ENCODE peak calls at places on chromosomes 5 and 9, in eight cellular contexts. F, H, T, V, S, D, Z and O are unnamed samples.

GRCh38 chr5:149719666-149720065 is 10.4 kb upstream of the PPARGC1B start:
- DNase-seq in S (no peak), V (no peak), H (no peak), F (no peak), D (no peak), T (no peak), Z (peak), O (no peak)

GRCh38 chr9:105007143-105007542 is 79.2 kb upstream of the ABCA1 start:
- DNase-seq in H (peak), T (peak), F (peak), Z (no peak), S (peak), V (no peak), D (no peak), O (no peak)

GRCh38 chr5:91956738-91957137 is 573.6 kb upstream of the ARRDC3 start:
- DNase-seq in F (no peak), Z (peak), H (no peak), D (no peak), T (no peak), S (no peak), V (no peak), O (no peak)

GRCh38 chr5:179841621-179842020 is 17.0 kb downstream of the MRNIP start:
- DNase-seq in T (no peak), Z (no peak), V (no peak), H (no peak), D (no peak), S (no peak), F (no peak), O (no peak)

GRCh38 chr5:50766042-50766441 is 99.6 kb downstream of the PARP8 start:
- DNase-seq in T (no peak), F (no peak), V (no peak), S (no peak), Z (no peak), H (no peak), D (no peak), O (no peak)

GRCh38 chr9:137674307-137675305 is 55.8 kb downstream of the EHMT1 start:
- DNase-seq in S (no peak), Z (no peak), V (no peak), T (no peak), F (no peak), H (no peak), D (no peak), O (no peak)

GRCh38 chr9:93904649-93905472 is 50.3 kb downstream of the BARX1 start:
- DNase-seq in D (no peak), T (no peak), Z (no peak), V (no peak), F (no peak), H (no peak), S (no peak), O (no peak)

GRCh38 chr9:37053684-37054512 is 19.8 kb upstream of the PAX5 start:
- DNase-seq in T (no peak), S (no peak), F (no peak), D (no peak), Z (no peak), H (no peak), V (no peak), O (no peak)

GRCh38 chr5:96194597-96194996 is 232.9 kb upstream of the ELL2 start:
- DNase-seq in H (no peak), V (no peak), F (no peak), S (no peak), Z (no peak), D (no peak), T (no peak), O (no peak)

GRCh38 chr9:79685576-79685975 is 113.8 kb downstream of the TLE4 start:
- DNase-seq in S (peak), D (no peak), Z (no peak), V (no peak), H (no peak), T (no peak), F (no peak), O (no peak)

GRCh38 chr5:34843482-34843881 is 4.5 kb downstream of the TTC23L start:
- DNase-seq in T (no peak), S (peak), D (no peak), V (no peak), F (no peak), Z (no peak), H (no peak), O (no peak)

GRCh38 chr5:110957934-110958333 is 113.6 kb upstream of the TSLP start:
- DNase-seq in D (no peak), T (no peak), Z (no peak), V (no peak), S (peak), F (no peak), H (no peak), O (no peak)

GRCh38 chr5:78221964-78222451 is 72.5 kb downstream of the AP3B1 start:
- DNase-seq in T (no peak), H (no peak), F (no peak), D (no peak), S (peak), V (no peak), Z (no peak), O (no peak)

GRCh38 chr5:138287252-138287651 is 12.8 kb upstream of the GFRA3 start:
- DNase-seq in T (no peak), V (no peak), Z (no peak), S (no peak), F (no peak), H (no peak), D (no peak), O (no peak)

GRCh38 chr9:130845901-130846381 is 10.9 kb downstream of the ABL1 start:
- DNase-seq in S (peak), H (no peak), V (no peak), F (no peak), Z (no peak), T (no peak), D (no peak), O (peak)

GRCh38 chr5:16411235-16411634 is 54.4 kb downstream of the ZNF622 start:
- DNase-seq in V (no peak), H (no peak), T (no peak), D (no peak), F (no peak), S (no peak), Z (no peak), O (no peak)

GRCh38 chr5:67581203-67581602 is 384.6 kb upstream of the CD180 start:
- DNase-seq in F (no peak), Z (no peak), D (no peak), S (peak), V (no peak), H (no peak), T (no peak), O (no peak)

GRCh38 chr9:109904666-109905065 is 124.7 kb downstream of the PALM2AKAP2 start:
- DNase-seq in V (no peak), D (no peak), F (no peak), T (no peak), H (no peak), S (no peak), Z (no peak), O (no peak)

GRCh38 chr9:123643518-123643917 is 286.4 kb downstream of the DENND1A start:
- DNase-seq in D (no peak), Z (peak), T (no peak), F (no peak), S (no peak), V (no peak), H (no peak), O (no peak)

GRCh38 chr5:15009420-15009819 is 137.8 kb upstream of the ANKH start:
- DNase-seq in F (peak), T (no peak), D (no peak), Z (peak), V (no peak), S (peak), H (peak), O (peak)

GRCh38 chr5:158727771-158728311 is 371.9 kb downstream of the EBF1 start:
- DNase-seq in V (no peak), S (peak), D (no peak), T (no peak), Z (no peak), H (no peak), F (no peak), O (no peak)

GRCh38 chr5:146079695-146080361 is 25.5 kb downstream of the PLAC8L1 start:
- DNase-seq in T (peak), F (no peak), Z (no peak), V (no peak), H (no peak), D (no peak), S (peak), O (no peak)

GRCh38 chr5:154901276-154901675 is 36.7 kb downstream of the GEMIN5 start:
- DNase-seq in V (no peak), H (no peak), D (no peak), S (peak), F (no peak), T (no peak), Z (no peak), O (no peak)

GRCh38 chr9:15725953-15726352 is 173.1 kb downstream of the CCDC171 start:
- DNase-seq in D (no peak), Z (no peak), S (no peak), H (no peak), V (no peak), F (no peak), T (no peak), O (no peak)

GRCh38 chr9:121781701-121782464 is 130.4 kb downstream of the DAB2IP start:
- DNase-seq in F (no peak), T (no peak), H (no peak), Z (no peak), D (no peak), S (no peak), V (no peak), O (no peak)

GRCh38 chr9:99005651-99006050 is 61.9 kb downstream of the COL15A1 start:
- DNase-seq in H (no peak), F (no peak), D (no peak), S (no peak), Z (no peak), V (no peak), T (no peak), O (no peak)

GRCh38 chr9:95585824-95586223 is 69.1 kb upstream of the PTCH1 start:
- DNase-seq in V (no peak), S (no peak), Z (no peak), H (no peak), T (no peak), D (no peak), F (no peak), O (no peak)

GRCh38 chr9:132032584-132032945 is 47.1 kb downstream of the MED27 start:
- DNase-seq in V (no peak), F (no peak), T (no peak), D (no peak), Z (no peak), S (no peak), H (no peak), O (no peak)

GRCh38 chr5:98443916-98444315 is 329.5 kb upstream of the RGMB start:
- DNase-seq in H (no peak), Z (no peak), S (peak), D (no peak), T (no peak), F (no peak), V (no peak), O (no peak)

GRCh38 chr5:160699301-160699700 is 152.7 kb downstream of the ATP10B start:
- DNase-seq in F (no peak), V (no peak), Z (no peak), T (no peak), S (no peak), D (no peak), H (no peak), O (no peak)

GRCh38 chr5:143516249-143516648 is 112.8 kb upstream of the NR3C1 start:
- DNase-seq in S (no peak), F (no peak), T (no peak), Z (no peak), H (no peak), V (no peak), D (no peak), O (no peak)

GRCh38 chr5:174222891-174223290 is 177.4 kb downstream of the NSG2 start:
- DNase-seq in T (no peak), Z (no peak), D (no peak), F (no peak), H (no peak), V (no peak), S (no peak), O (no peak)

GRCh38 chr5:143887901-143888648 is 76.1 kb downstream of the HMHB1 start:
- DNase-seq in F (peak), S (peak), H (peak), V (no peak), Z (no peak), D (no peak), T (no peak), O (no peak)